ENCODE peak calls at places on chromosomes 11 and 22, in four cellular contexts. A, V, D and U are unnamed samples.

GRCh38 chr11:35553831-35554230 is 28.4 kb upstream of the PAMR1 start:
- DNase-seq in A (no peak), V (no peak), D (no peak), U (no peak)

GRCh38 chr22:45218974-45219373 is 21.7 kb downstream of the KIAA0930 start:
- DNase-seq in A (no peak), V (no peak), D (peak), U (no peak)

GRCh38 chr22:26553056-26553752 is 36.7 kb downstream of the TPST2 start:
- DNase-seq in A (no peak), V (no peak), D (no peak), U (no peak)

GRCh38 chr11:126862664-126863247 is 137.8 kb downstream of the KIRREL3 start:
- DNase-seq in A (no peak), V (no peak), D (no peak), U (peak)

GRCh38 chr11:36308577-36308976 is 12.5 kb downstream of the PRR5L start:
- DNase-seq in A (no peak), V (no peak), D (no peak), U (no peak)

GRCh38 chr11:109048098-109048497 is 373.9 kb upstream of the C11orf87 start:
- DNase-seq in A (no peak), V (no peak), D (no peak), U (no peak)

GRCh38 chr22:39185601-39186012 is 33.1 kb upstream of the CBX7 start:
- DNase-seq in A (peak), V (peak), D (no peak), U (no peak)

GRCh38 chr11:8247312-8247711 is 16.4 kb downstream of the LMO1 start:
- DNase-seq in A (peak), V (no peak), D (no peak), U (peak)

GRCh38 chr11:2709429-2709828 is 9.6 kb upstream of the KCNQ1OT1 start:
- DNase-seq in A (no peak), V (no peak), D (no peak), U (no peak)

GRCh38 chr11:2669926-2670469 is 29.8 kb downstream of the KCNQ1OT1 start:
- DNase-seq in A (no peak), V (no peak), D (no peak), U (no peak)

GRCh38 chr22:21710156-21710555 is 25.4 kb downstream of the YPEL1 start:
- DNase-seq in A (no peak), V (no peak), D (no peak), U (no peak)
- TF ChIP-seq TAF1 in A (no peak), V (no peak), D (no peak), U (no peak)

GRCh38 chr22:48563966-48564330 is 1263.7 kb downstream of the BRD1 start:
- DNase-seq in A (no peak), V (no peak), D (no peak), U (no peak)
- TF ChIP-seq ZNF274 in A (no peak), V (no peak), D (no peak), U (no peak)

DNA sequence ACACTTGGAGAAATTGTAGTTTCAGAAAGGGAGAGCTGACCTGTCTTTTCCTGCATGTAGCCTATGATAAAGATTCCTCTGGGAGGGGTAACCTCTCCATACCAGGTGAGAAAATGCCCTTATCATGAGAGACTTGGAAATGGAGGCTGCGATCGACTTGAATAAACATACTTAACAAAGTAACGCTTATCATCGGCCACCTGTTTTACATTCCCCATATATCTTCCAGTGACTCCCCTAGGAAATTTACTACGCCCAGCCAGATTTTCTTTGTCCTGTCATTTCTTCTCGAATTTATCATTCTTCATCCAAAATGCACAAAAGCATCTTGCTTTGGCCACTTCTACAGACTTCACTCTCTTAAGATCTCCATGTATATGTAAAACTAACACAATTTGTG is 143.5 kb downstream of the CCDC81 start:
- DNase-seq in A (peak), V (no peak), D (no peak), U (no peak)
- TF ChIP-seq SIN3A in A (no peak), V (no peak), D (no peak), U (no peak)

DNA sequence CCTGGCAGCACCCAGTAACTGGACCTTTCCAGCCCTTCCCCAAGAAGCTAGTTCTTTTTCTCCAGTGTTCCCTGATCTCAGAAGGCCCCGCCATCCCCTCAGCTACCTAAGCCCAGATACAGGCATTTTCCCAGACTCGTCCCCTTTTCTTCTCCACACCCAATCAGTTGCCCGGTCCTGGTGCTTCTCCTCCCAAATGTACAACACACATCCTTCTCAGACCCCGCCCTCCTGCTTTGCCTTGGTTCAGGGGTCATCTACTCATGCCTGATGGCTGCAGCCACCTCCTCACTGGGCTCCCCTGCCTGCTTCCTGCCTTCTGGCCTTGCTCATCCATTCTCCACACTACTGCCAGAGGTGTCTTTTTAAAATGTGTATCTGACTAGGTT is 6.5 kb downstream of the TKFC start:
- DNase-seq in A (no peak), V (no peak), D (no peak), U (no peak)
- TF ChIP-seq TAF1 in A (no peak), V (no peak), D (no peak), U (no peak)

DNA sequence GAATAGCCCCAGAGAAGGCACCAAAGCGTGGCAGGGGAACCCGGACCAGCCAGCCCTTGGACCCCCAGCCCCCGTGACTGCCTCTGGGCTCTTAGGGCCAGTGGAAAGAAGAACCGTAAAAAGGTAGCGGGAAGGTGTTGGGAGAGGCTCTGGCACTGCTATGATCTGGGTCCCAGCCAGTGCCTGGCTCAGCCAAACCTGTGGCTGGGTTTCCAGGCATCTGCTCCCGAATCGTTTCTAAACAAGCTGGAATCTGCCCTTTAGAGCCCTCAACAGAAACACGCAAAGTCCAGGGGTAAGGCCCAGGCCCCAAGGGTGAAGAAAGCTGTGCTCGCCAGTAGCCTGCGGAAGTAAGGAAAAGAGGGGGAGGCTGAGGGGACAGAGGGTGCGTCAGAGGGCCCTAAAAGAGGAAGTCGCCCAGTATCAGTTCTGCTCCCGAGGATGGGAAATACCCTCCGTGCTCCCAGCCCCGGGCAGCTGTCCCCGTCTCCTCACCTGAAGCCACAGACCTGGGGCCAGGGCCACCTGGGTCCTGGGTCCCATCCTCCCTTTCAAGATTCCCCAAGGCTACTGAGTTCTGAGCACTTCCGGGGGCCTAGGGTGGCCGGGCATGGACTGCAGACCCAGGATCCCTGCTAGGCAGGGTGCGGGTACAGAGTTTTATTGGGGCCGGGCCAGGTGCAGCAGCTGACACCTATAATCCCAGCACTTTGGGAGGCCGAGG is 24.7 kb downstream of the IL10RA start:
- DNase-seq in A (no peak), V (no peak), D (peak), U (no peak)
- TF ChIP-seq ZNF274 in A (no peak), V (no peak), D (no peak), U (no peak)

GRCh38 chr11:1259076-1259461 is 36.2 kb downstream of the MUC5B start:
- DNase-seq in A (no peak), V (no peak), D (no peak), U (no peak)

GRCh38 chr11:1260620-1261019 is 37.8 kb downstream of the MUC5B start:
- DNase-seq in A (no peak), V (no peak), D (no peak), U (no peak)

GRCh38 chr11:1259561-1259960 is 36.7 kb downstream of the MUC5B start:
- DNase-seq in A (no peak), V (no peak), D (no peak), U (no peak)

GRCh38 chr11:1261241-1262071 is 38.6 kb downstream of the MUC5B start:
- DNase-seq in A (no peak), V (no peak), D (no peak), U (no peak)

GRCh38 chr11:1260023-1260501 is 37.2 kb downstream of the MUC5B start:
- DNase-seq in A (peak), V (peak), D (no peak), U (no peak)
- TF ChIP-seq SIN3A in A (no peak), V (no peak), D (no peak), U (no peak)